ENCODE peak calls at places on chromosomes 5 and 9, in ten cellular contexts. F is Caco-2; J is aorta; Z is K562; Y is right lobe of liver; G is CD8-positive, alpha-beta memory T cell; C is ascending aorta; I is effector memory CD4-positive, alpha-beta T cell; V is CD8-positive, alpha-beta T cell; K is AG04450. M is an unnamed sample.
A peak's percentile ranks its signal among the peaks of the same experiment; 100 is the strongest.

GRCh38 chr9:117750401-117750800 is 46.2 kb downstream of the TLR4 start:
- DNase-seq in G (no peak), V (no peak), I (no peak), Z (no peak), K (no peak), F (no peak), Y (no peak), J (no peak), C (no peak), M (no peak)

GRCh38 chr9:20566401-20566800 is 55.9 kb downstream of the MLLT3 start:
- DNase-seq in I (no peak), C (no peak), G (no peak), Y (no peak), Z (no peak), J (no peak), F (no peak), V (no peak), K (no peak), M (no peak)

GRCh38 chr5:198941-199820 is 7.9 kb downstream of the LRRC14B start:
- DNase-seq in Y (peak; percentile 38), I (no peak), G (no peak), Z (no peak), V (no peak), J (peak; percentile 66), F (no peak), C (no peak), K (no peak), M (no peak)

GRCh38 chr5:105752801-105753200 is 1917.9 kb downstream of the EFNA5 start:
- DNase-seq in F (no peak), K (no peak), I (no peak), J (no peak), C (no peak), G (no peak), Z (no peak), V (no peak), Y (no peak), M (no peak)

GRCh38 chr9:116697341-116697740 is 10.2 kb downstream of the TRIM32 start:
- DNase-seq in C (no peak), F (no peak), Z (no peak), J (no peak), I (no peak), Y (no peak), K (no peak), V (no peak), G (no peak), M (no peak)

GRCh38 chr5:149822310-149822709 is 92.2 kb downstream of the PPARGC1B start:
- DNase-seq in Z (no peak), Y (no peak), I (no peak), C (no peak), K (no peak), F (no peak), G (no peak), V (no peak), J (no peak), M (no peak)

GRCh38 chr5:160638141-160638742 is 213.8 kb downstream of the ATP10B start:
- DNase-seq in V (no peak), Z (no peak), Y (no peak), I (no peak), J (no peak), K (no peak), F (no peak), G (no peak), C (no peak), M (no peak)

GRCh38 chr9:107768224-107768623 is 278.7 kb upstream of the KLF4 start:
- DNase-seq in C (no peak), Z (no peak), J (no peak), K (no peak), I (no peak), V (no peak), F (no peak), Y (no peak), G (no peak), M (no peak)

GRCh38 chr9:104868687-104869404 is 59.1 kb downstream of the ABCA1 start:
- DNase-seq in Y (peak; percentile 65), Z (peak; percentile 18), K (peak; percentile 78), G (no peak), V (no peak), J (peak; percentile 80), F (no peak), C (peak; percentile 31), I (no peak), M (peak; percentile 73)

GRCh38 chr9:116318463-116319271 is 165.1 kb downstream of the PAPPA start:
- DNase-seq in Z (no peak), G (no peak), C (no peak), V (no peak), K (peak; percentile 80), Y (no peak), I (no peak), F (no peak), J (no peak), M (no peak)

GRCh38 chr5:149732500-149733128 is 2.5 kb downstream of the PPARGC1B start:
- DNase-seq in F (no peak), I (no peak), G (no peak), Y (peak; percentile 76), J (no peak), Z (peak; percentile 59), C (no peak), K (no peak), V (no peak), M (no peak)

GRCh38 chr9:126666155-126666803 is 52.6 kb downstream of the LMX1B start:
- DNase-seq in F (no peak), Y (no peak), J (no peak), K (no peak), G (no peak), C (no peak), Z (peak; percentile 40), I (no peak), V (no peak), M (no peak)

GRCh38 chr5:173915310-173916005 is 27.3 kb downstream of the CPEB4 start:
- DNase-seq in J (no peak), I (no peak), C (no peak), K (no peak), Z (no peak), Y (no peak), V (no peak), F (no peak), G (no peak), M (no peak)

GRCh38 chr5:139481580-139482049 is 943 bp downstream of the STING1 start:
- DNase-seq in J (no peak), C (no peak), K (no peak), Y (no peak), V (no peak), Z (peak; percentile 34), I (no peak), F (no peak), G (no peak), M (no peak)

GRCh38 chr9:93119953-93120845 is 13.9 kb downstream of the NINJ1 start:
- DNase-seq in F (peak; percentile 24), Y (peak; percentile 94), Z (peak; percentile 81), J (peak; percentile 98), I (no peak), C (peak; percentile 90), G (no peak), V (no peak), K (peak; percentile 85), M (peak; percentile 99)

GRCh38 chr5:163531272-163531671 is 25.9 kb downstream of the MAT2B start:
- DNase-seq in K (no peak), G (no peak), Y (no peak), Z (no peak), V (no peak), F (no peak), C (no peak), I (no peak), J (no peak), M (no peak)

GRCh38 chr5:54450542-54450941 is 5.0 kb upstream of the HSPB3 start:
- DNase-seq in K (no peak), F (no peak), V (no peak), Z (no peak), I (no peak), J (no peak), C (no peak), G (no peak), Y (no peak), M (no peak)

GRCh38 chr5:146877783-146878470 is 630 bp downstream of the PPP2R2B start:
- DNase-seq in Z (no peak), F (peak; percentile 32), J (peak; percentile 81), K (no peak), C (no peak), V (peak; percentile 2), G (peak; percentile 6), I (peak; percentile 0), Y (no peak), M (peak; percentile 75)

GRCh38 chr9:76216161-76216649 is 178.0 kb downstream of the RFK start:
- DNase-seq in J (no peak), C (no peak), Y (no peak), G (no peak), V (no peak), K (peak; percentile 85), I (no peak), F (no peak), Z (no peak), M (no peak)
- H3K9me3 ChIP-seq in J (no peaks in the 10 kb centered on the region), C (no peaks in the 10 kb centered on the region), Y (no peaks in the 10 kb centered on the region), G (no peaks in the 10 kb centered on the region), V (no peaks in the 10 kb centered on the region), K (no peaks in the 10 kb centered on the region), I (no peaks in the 10 kb centered on the region), F (no peaks in the 10 kb centered on the region), Z (no peaks in the 10 kb centered on the region), M (no peaks in the 10 kb centered on the region)

GRCh38 chr5:141077826-141078225 is 16.6 kb upstream of the PCDHB2 start:
- DNase-seq in K (no peak), J (no peak), F (no peak), V (no peak), I (no peak), Y (no peak), G (no peak), Z (no peak), C (no peak), M (no peak)
- H3K4me3 ChIP-seq in K (no peak overlapping the region), J (no peak overlapping the region), F (no peak overlapping the region), V (no peak overlapping the region), I (no peak overlapping the region), Y (no peak overlapping the region), G (no peak overlapping the region), Z (no peak overlapping the region), C (no peak overlapping the region), M (no peak overlapping the region)

DNA sequence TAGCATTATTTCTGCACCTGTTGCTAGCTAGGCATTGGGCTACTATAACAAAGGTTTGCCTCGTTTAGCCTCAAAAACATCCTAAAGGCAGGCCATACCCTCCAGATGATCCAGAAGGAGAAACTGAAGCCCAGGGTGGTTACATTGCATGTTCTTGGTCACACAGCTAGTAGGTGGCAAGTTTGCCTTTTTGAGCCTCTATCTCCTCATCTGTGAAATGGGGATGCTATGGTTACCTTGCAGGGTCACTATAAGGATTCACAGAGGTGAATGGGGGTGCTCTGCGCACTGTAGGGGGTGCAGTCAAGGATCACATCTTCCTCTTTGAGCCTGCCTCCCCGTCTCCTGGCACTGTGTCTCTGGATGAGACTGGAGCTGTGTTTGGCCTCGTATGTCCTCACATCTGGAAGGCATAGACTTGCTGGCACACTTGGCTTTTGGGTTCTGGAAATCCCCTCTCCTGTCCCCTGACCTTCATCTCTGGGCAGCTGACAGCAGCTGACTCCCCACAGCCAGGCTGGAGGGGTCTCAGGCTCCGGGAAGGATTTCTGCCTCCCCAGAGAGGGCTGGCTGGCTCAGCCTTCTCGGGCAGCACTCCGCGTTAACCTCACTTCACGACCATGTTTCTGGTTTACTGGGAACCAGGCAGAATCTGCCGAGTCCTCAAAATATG is 167.7 kb downstream of the RGS3 start:
- DNase-seq in Z (no peak), F (no peak), I (no peak), Y (peak; percentile 14), K (no peak), V (no peak), G (no peak), J (peak; percentile 40), C (no peak), M (no peak)
- H3K9me3 ChIP-seq in Z (no peaks in the 10 kb centered on the region), F (no peaks in the 10 kb centered on the region), I (no peaks in the 10 kb centered on the region), Y (no peaks in the 10 kb centered on the region), K (no peaks in the 10 kb centered on the region), V (no peaks in the 10 kb centered on the region), G (no peaks in the 10 kb centered on the region), J (no peaks in the 10 kb centered on the region), C (no peaks in the 10 kb centered on the region), M (no peaks in the 10 kb centered on the region)

GRCh38 chr9:110156416-110156815 is 51.5 kb downstream of the C9orf152 start:
- DNase-seq in Y (no peak), C (no peak), Z (no peak), G (no peak), V (no peak), K (no peak), J (no peak), I (no peak), F (no peak), M (no peak)
- H3K4me3 ChIP-seq in Y (no peak overlapping the region), C (no peak overlapping the region), Z (no peak overlapping the region), G (no peak overlapping the region), V (no peak overlapping the region), K (no peak overlapping the region), J (no peak overlapping the region), I (no peak overlapping the region), F (no peak overlapping the region), M (no peak overlapping the region)